ENCODE peak calls at places on chromosomes 4 and X, in four cellular contexts. J, L, P and W are unnamed samples.

GRCh38 chr4:154595807-154596206 is 5.3 kb upstream of the FGA start:
- DNase-seq in P (no peak), J (no peak), L (no peak), W (no peak)

GRCh38 chrX:53287493-53288138 is 6.2 kb upstream of the IQSEC2 start:
- DNase-seq in J (peak; percentile 26), P (peak; percentile 7), L (peak; percentile 85), W (peak; percentile 28)

GRCh38 chrX:51891821-51892551 is 1.4 kb upstream of the MAGED1 start:
- DNase-seq in L (peak; percentile 61), P (peak; percentile 43), J (no peak), W (no peak)

GRCh38 chr4:185304944-185305690 is 90.6 kb downstream of the LRP2BP start:
- DNase-seq in P (peak; percentile 41), L (no peak), J (no peak), W (no peak)

GRCh38 chr4:176489001-176489400 is 169.2 kb downstream of the SPCS3 start:
- DNase-seq in P (no peak), L (no peak), J (no peak), W (no peak)

GRCh38 chrX:101958139-101958538 is 26.3 kb upstream of the ZMAT1 start:
- DNase-seq in P (no peak), L (no peak), J (no peak), W (no peak)

GRCh38 chrX:38881066-38881465 is 79.8 kb downstream of the MID1IP1 start:
- DNase-seq in L (no peak), P (no peak), J (no peak), W (no peak)

GRCh38 chr4:24024157-24024556 is 134.3 kb upstream of the PPARGC1A start:
- DNase-seq in L (no peak), P (no peak), J (no peak), W (no peak)

GRCh38 chr4:181944527-181944926 is 298.7 kb upstream of the TENM3 start:
- DNase-seq in P (no peak), J (no peak), L (no peak), W (no peak)

GRCh38 chr4:125104616-125105015 is 210.1 kb upstream of the FAT4 start:
- DNase-seq in P (no peak), J (no peak), L (no peak), W (no peak)

GRCh38 chrX:47623540-47624027 is 3.9 kb upstream of the SYN1 start:
- DNase-seq in L (peak; percentile 80), P (peak; percentile 82), J (no peak), W (peak; percentile 41)

GRCh38 chrX:49187028-49187394 is 838 bp upstream of the PRICKLE3 start:
- DNase-seq in J (no peak), L (no peak), P (no peak), W (no peak)

GRCh38 chr4:181957088-181957487 is 286.1 kb upstream of the TENM3 start:
- DNase-seq in J (no peak), P (no peak), L (no peak), W (no peak)

GRCh38 chr4:48602222-48602621 is 112.2 kb downstream of the ZAR1 start:
- DNase-seq in P (no peak), L (no peak), J (no peak), W (no peak)

GRCh38 chrX:40784516-40785151 is 49.3 kb upstream of the MED14 start:
- DNase-seq in J (no peak), P (no peak), L (no peak), W (no peak)

GRCh38 chr4:147769386-147769785 is 37.5 kb downstream of the ARHGAP10 start:
- DNase-seq in L (no peak), P (no peak), J (no peak), W (no peak)

GRCh38 chr4:8872402-8873291 is 1.0 kb upstream of the HMX1 start:
- DNase-seq in P (no peak), J (no peak), L (no peak), W (no peak)

GRCh38 chrX:107715331-107716044 is 60.1 kb downstream of the TSC22D3 start:
- DNase-seq in J (peak; percentile 16), L (no peak), P (no peak), W (peak; percentile 29)

GRCh38 chr4:189436207-189436606 is 504.5 kb upstream of the FRG1 start:
- DNase-seq in P (no peak), L (no peak), J (no peak), W (no peak)

GRCh38 chr4:150305995-150306394 is 227.8 kb downstream of the DCLK2 start:
- DNase-seq in P (no peak), L (no peak), J (no peak), W (no peak)

GRCh38 chrX:49767231-49767630 is 61.9 kb upstream of the PAGE4 start:
- DNase-seq in J (no peak), P (no peak), L (no peak), W (no peak)

GRCh38 chr4:121484633-121485032 is 103.8 kb upstream of the QRFPR start:
- DNase-seq in J (no peak), P (no peak), L (no peak), W (peak; percentile 3)

GRCh38 chrX:49838374-49838773 is 9.3 kb downstream of the PAGE4 start:
- DNase-seq in P (no peak), J (no peak), L (no peak), W (no peak)

GRCh38 chr4:2069161-2069971 is 10.2 kb downstream of the NAT8L start:
- DNase-seq in J (no peak), P (no peak), L (peak; percentile 71), W (no peak)

GRCh38 chr4:77167173-77167572 is 10.2 kb downstream of the CCNG2 start:
- DNase-seq in P (no peak), J (no peak), L (no peak), W (no peak)

GRCh38 chrX:70979136-70979762 is 48.4 kb upstream of the SLC7A3 start:
- DNase-seq in P (no peak), J (no peak), L (no peak), W (no peak)

GRCh38 chr4:174674305-174674840 is 152.1 kb upstream of the HPGD start:
- DNase-seq in P (no peak), L (no peak), J (no peak), W (no peak)